ENCODE peak calls at places on chromosomes 12 and 14, in seven cellular contexts. U is left lung, L is mammary epithelial cell, P is AG04450, T is OCI-LY7, C is endodermal cell, J is fibroblast of mammary gland. Q is an unnamed sample.

GRCh38 chr12:95815635-95816212 is 25.2 kb upstream of the NTN4 start:
- DNase-seq in T (peak), P (no peak), U (no peak), J (peak), C (no peak), L (peak), Q (no peak)

GRCh38 chr14:91311284-91311662 is 66.8 kb upstream of the GPR68 start:
- DNase-seq in P (no peak), L (no peak), T (peak), U (no peak), J (no peak), C (no peak), Q (no peak)

GRCh38 chr14:99288948-99289347 is 17.0 kb upstream of the BCL11B start:
- DNase-seq in T (no peak), L (no peak), J (no peak), C (no peak), U (no peak), P (no peak), Q (no peak)

GRCh38 chr12:123942277-123942653 is 30.4 kb downstream of the CCDC92 start:
- DNase-seq in T (no peak), C (no peak), P (peak), L (peak), J (peak), U (peak), Q (no peak)

GRCh38 chr12:20376984-20377383 is 8.6 kb downstream of the PDE3A start:
- DNase-seq in L (no peak), J (peak), C (no peak), T (peak), P (no peak), U (no peak), Q (no peak)

GRCh38 chr14:56868660-56869059 is 58.4 kb upstream of the OTX2 start:
- DNase-seq in C (peak), P (no peak), L (no peak), T (no peak), J (no peak), U (no peak), Q (no peak)

GRCh38 chr12:111406474-111407370 is 999 bp downstream of the SH2B3 start:
- DNase-seq in U (peak), P (no peak), C (peak), T (peak), J (no peak), L (no peak), Q (peak)

GRCh38 chr14:66575014-66575413 is 67.1 kb downstream of the GPHN start:
- DNase-seq in U (no peak), P (no peak), T (no peak), J (no peak), L (no peak), C (no peak), Q (no peak)

GRCh38 chr12:7493006-7493405 is 10.6 kb downstream of the CD163 start:
- DNase-seq in C (no peak), P (no peak), J (no peak), L (no peak), U (no peak), T (no peak), Q (no peak)

GRCh38 chr12:4269279-4269991 is 4.1 kb upstream of the CCND2 start:
- DNase-seq in T (peak), J (peak), L (peak), P (no peak), C (peak), U (peak), Q (peak)

GRCh38 chr12:57430117-57430930 is 519 bp downstream of the R3HDM2 start:
- DNase-seq in C (peak), T (peak), P (no peak), L (peak), J (peak), U (peak), Q (peak)

DNA sequence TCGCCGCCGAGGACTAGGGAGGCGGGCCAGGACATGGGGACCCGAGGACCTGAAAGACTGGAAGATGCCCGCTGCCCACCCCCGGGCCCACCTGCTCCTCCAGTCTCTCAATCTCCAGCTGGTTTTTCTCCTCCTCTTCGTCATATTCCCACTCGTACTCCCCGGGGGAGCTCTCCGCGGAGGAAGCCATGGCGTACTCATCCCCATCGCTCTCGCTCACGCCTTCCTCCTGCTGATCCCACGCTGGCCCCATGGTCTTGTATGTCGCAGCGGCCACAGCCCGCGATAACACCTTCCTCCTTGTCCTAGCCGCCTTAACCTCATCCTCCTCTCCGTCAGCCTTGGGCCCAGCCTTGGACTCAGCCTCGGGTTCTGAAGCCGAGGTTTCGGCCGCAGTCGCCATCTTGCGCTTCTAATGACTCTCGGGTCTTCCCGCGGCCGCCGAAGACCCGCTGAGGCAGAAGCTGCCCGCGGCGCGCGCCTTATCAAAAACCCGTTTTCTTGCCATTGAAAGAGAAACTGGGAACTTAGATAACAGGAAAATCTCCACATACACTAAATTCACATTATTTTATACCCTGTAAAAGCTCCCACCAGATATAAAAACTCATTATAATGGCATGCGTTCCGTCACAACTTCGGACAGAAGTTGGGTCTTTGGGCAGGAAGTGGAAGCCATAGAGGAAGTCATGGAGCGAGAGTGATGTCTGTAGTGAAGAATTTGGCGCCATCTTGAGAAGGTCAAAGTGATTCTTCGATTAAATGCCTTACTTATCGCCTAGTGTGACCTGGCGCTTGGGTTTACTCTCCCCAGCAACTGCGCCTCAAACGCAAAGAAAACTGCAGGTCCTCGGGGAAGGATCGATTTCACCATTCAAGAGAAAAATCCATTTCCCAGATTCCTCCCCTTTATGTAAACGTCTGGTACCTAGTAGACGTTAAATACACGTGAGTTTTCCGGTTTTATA is at the start of gene SART3:
- DNase-seq in U (peak), T (peak), C (peak), P (no peak), J (peak), L (peak), Q (peak)
- TF ChIP-seq CTCF in U (no peak), T (no peak), C (no peak), P (no peak), J (no peak), L (no peak), Q (no peak)

GRCh38 chr14:90177537-90178189 is 78.7 kb upstream of the PSMC1 start:
- DNase-seq in L (no peak), P (no peak), T (no peak), C (no peak), J (peak), U (no peak), Q (no peak)

GRCh38 chr14:90175631-90176030 is 80.7 kb upstream of the PSMC1 start:
- DNase-seq in P (no peak), T (no peak), L (no peak), U (no peak), C (peak), J (no peak), Q (no peak)

GRCh38 chr14:90184094-90184493 is 72.3 kb upstream of the PSMC1 start:
- DNase-seq in C (no peak), P (no peak), T (no peak), U (no peak), L (no peak), J (no peak), Q (no peak)

GRCh38 chr14:90179357-90179756 is 77.0 kb upstream of the PSMC1 start:
- DNase-seq in L (no peak), T (no peak), P (no peak), J (no peak), C (no peak), U (no peak), Q (no peak)

GRCh38 chr14:90179809-90180779 is 76.3 kb upstream of the PSMC1 start:
- DNase-seq in T (no peak), J (no peak), C (no peak), P (no peak), U (no peak), L (no peak), Q (no peak)
- H3K4me3 ChIP-seq in T (no peak), J (no peak), C (no peak), P (no peak), U (no peak), L (no peak), Q (no peak)

DNA sequence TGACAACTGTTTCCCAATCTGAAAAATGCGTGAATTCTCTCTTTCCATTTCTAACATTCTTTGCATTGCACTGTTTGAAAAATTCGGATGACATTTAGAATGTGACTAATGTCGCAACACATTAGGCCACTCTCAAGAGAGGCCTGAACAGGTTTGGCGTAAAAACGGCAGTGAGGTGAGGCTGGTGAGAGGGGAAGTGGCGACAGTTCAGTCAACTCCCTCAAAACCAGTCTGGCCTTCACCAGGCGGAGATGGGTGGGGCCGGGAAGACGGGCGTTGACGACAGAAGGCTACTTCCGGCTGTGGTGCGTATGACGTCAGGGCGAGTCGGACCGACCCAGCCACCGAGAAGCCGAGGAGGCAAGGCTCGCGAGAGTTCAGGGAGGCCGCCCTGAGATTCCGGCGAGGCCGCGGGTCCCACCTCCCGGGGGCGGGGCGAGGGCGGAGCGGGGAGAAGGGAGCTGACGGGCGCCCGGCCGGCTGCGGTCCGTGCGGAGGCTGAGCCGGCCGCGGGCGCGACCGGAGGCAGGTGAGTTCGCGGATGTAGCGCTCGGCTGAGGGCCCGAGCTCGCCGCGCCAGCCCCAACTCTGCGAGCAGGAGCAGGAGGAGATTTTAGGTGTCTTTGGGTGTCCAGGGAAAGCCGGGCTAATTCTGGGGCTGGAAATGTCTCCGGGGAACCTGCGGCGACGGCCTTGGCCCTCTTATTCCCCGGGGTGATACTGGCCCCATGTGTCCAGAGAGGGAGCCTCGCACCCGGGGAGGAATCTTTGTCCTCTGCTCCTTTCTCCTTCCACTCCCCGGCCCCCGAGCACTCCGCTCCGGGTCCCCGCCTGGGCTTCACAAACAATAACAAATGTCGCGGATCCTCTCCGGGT is at the start of gene STK38L:
- DNase-seq in C (peak), J (peak), L (peak), T (peak), U (peak), P (peak), Q (peak)
- TF ChIP-seq CTCF in C (peak), J (peak), L (peak), T (no peak), U (no peak), P (peak), Q (no peak)

GRCh38 chr12:108348842-108349241 is 9.7 kb upstream of the CMKLR1 start:
- DNase-seq in J (no peak), T (no peak), P (no peak), U (no peak), L (no peak), C (no peak), Q (no peak)
- H3K4me3 ChIP-seq in J (no peak), T (no peak), P (no peak), U (no peak), L (no peak), C (no peak), Q (peak)

DNA sequence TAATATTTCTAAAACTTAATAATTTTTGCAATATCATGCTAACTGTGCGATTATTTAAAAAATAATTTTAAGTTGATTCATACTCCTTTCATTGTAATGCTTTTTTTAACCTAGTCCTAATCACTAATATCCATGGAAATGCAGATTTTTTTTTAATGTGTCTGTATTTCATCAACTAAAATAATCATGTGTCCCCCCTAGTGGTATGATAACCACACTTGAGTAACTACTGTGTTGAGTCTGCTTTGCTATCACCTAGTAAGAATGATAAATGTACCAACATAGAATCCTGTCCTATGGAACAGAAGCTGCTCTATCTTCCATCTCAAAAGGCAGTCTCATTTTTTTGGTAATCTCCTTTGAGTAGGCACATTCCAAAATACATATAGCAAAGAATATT is 19.1 kb upstream of the SYNE2 start:
- DNase-seq in P (no peak), C (no peak), T (peak), U (no peak), L (no peak), J (no peak), Q (no peak)
- TF ChIP-seq CTCF in P (no peak), C (peak), T (peak), U (no peak), L (no peak), J (no peak), Q (no peak)

DNA sequence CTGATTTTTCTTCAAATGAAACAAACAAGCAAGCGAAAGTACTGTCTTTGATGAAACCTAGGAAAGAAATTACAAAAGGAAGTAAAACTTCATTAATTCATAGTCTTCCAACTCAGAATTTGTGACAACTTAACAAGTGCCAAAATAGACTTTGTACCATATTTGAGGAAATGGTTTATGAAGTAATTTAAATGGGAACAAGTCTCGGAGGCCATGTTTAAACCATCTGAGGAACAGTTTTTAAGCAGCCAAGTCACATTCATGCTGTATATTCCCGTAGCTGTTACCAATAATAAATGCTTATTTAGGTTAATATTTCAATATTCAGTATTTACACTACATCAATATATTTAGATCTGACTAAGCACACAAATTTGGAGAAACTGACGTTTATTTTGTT is 779 bp upstream of the ARHGDIB start:
- DNase-seq in L (no peak), C (no peak), T (peak), P (no peak), J (no peak), U (no peak), Q (no peak)
- H3K4me3 ChIP-seq in L (no peak), C (no peak), T (peak), P (no peak), J (no peak), U (peak), Q (peak)

GRCh38 chr14:30751646-30752416 is 122.5 kb upstream of the COCH start:
- DNase-seq in T (peak), J (no peak), L (no peak), P (no peak), U (no peak), C (peak), Q (no peak)
- TF ChIP-seq CTCF in T (peak), J (no peak), L (no peak), P (no peak), U (no peak), C (peak), Q (no peak)

GRCh38 chr14:104753528-104754212 is 723 bp downstream of the SIVA1 start:
- DNase-seq in T (peak), J (no peak), P (no peak), L (peak), C (no peak), U (peak), Q (no peak)

GRCh38 chr14:104756477-104757237 is 3.7 kb downstream of the SIVA1 start:
- DNase-seq in J (no peak), C (no peak), L (no peak), P (no peak), U (no peak), T (peak), Q (no peak)

GRCh38 chr14:104754213-104754851 is 1.4 kb downstream of the SIVA1 start:
- DNase-seq in U (no peak), C (no peak), J (no peak), P (no peak), L (no peak), T (no peak), Q (no peak)

GRCh38 chr14:104757238-104757585 is 4.3 kb downstream of the SIVA1 start:
- DNase-seq in P (no peak), U (no peak), L (no peak), C (no peak), J (no peak), T (no peak), Q (no peak)

GRCh38 chr14:104755621-104756020 is 2.7 kb downstream of the SIVA1 start:
- DNase-seq in J (no peak), T (no peak), L (no peak), P (no peak), U (no peak), C (no peak), Q (no peak)
- H3K4me3 ChIP-seq in J (no peak), T (no peak), L (no peak), P (no peak), U (no peak), C (no peak), Q (no peak)

GRCh38 chr14:22594156-22594716 is 3.9 kb upstream of the ABHD4 start:
- DNase-seq in C (no peak), P (no peak), L (no peak), J (no peak), T (no peak), U (no peak), Q (no peak)

GRCh38 chr14:22588419-22589095 is 467 bp downstream of the DAD1 start:
- DNase-seq in U (no peak), P (no peak), L (no peak), C (no peak), T (no peak), J (no peak), Q (no peak)

GRCh38 chr14:22593189-22593588 is 4.2 kb upstream of the DAD1 start:
- DNase-seq in C (peak), T (no peak), U (no peak), P (no peak), J (no peak), L (no peak), Q (no peak)

GRCh38 chr14:22587247-22587646 is 1.8 kb downstream of the DAD1 start:
- DNase-seq in U (no peak), C (no peak), L (no peak), P (no peak), J (no peak), T (no peak), Q (no peak)

GRCh38 chr14:22589096-22589839 is at the start of gene DAD1:
- DNase-seq in U (peak), C (peak), P (peak), L (peak), J (peak), T (peak), Q (peak)
- TF ChIP-seq CTCF in U (no peak), C (no peak), P (no peak), L (no peak), J (no peak), T (no peak), Q (no peak)

GRCh38 chr12:115916910-115917668 is 360.4 kb downstream of the MED13L start:
- DNase-seq in C (peak), T (peak), U (peak), P (no peak), L (peak), J (no peak), Q (peak)
- H3K4me3 ChIP-seq in C (peak), T (no peak), U (no peak), P (no peak), L (peak), J (no peak), Q (no peak)